ENCODE peak calls at places on chromosome 10, in eight cellular contexts. T, Q, O, A, D, C, U and J are unnamed samples.

GRCh38 chr10:125193306-125193877 is 33.0 kb upstream of the CTBP2 start:
- DNase-seq in U (no peak), O (no peak), C (no peak), A (no peak), Q (no peak), T (no peak), D (no peak), J (no peak)

GRCh38 chr10:98368644-98369043 is 46.3 kb downstream of the PYROXD2 start:
- DNase-seq in D (no peak), U (no peak), C (no peak), Q (no peak), O (no peak), A (no peak), T (no peak), J (no peak)

GRCh38 chr10:33240265-33240664 is 94.2 kb downstream of the NRP1 start:
- DNase-seq in T (no peak), U (no peak), Q (no peak), D (no peak), C (no peak), A (no peak), O (no peak), J (no peak)

GRCh38 chr10:12489357-12489756 is 140.0 kb downstream of the CAMK1D start:
- DNase-seq in D (no peak), Q (no peak), A (no peak), U (no peak), T (no peak), C (no peak), O (no peak), J (no peak)

GRCh38 chr10:47340613-47341170 is 7.5 kb upstream of the RBP3 start:
- DNase-seq in T (peak), Q (peak), D (no peak), C (no peak), U (peak), O (peak), A (peak), J (peak)

GRCh38 chr10:5895804-5896203 is 5.8 kb downstream of the FBH1 start:
- DNase-seq in O (no peak), Q (no peak), U (no peak), A (no peak), C (no peak), D (no peak), T (no peak), J (no peak)

GRCh38 chr10:131180941-131181855 is 130.3 kb downstream of the TCERG1L start:
- DNase-seq in C (no peak), U (peak), T (no peak), Q (peak), D (no peak), A (no peak), O (no peak), J (no peak)

GRCh38 chr10:118692911-118693310 is 61.9 kb downstream of the CACUL1 start:
- DNase-seq in D (no peak), U (no peak), T (peak), C (no peak), O (no peak), A (no peak), Q (no peak), J (peak)

GRCh38 chr10:124423813-124424212 is 5.1 kb upstream of the OAT start:
- DNase-seq in C (no peak), U (no peak), T (no peak), A (no peak), O (no peak), D (no peak), Q (no peak), J (no peak)

GRCh38 chr10:127755758-127756157 is 18.8 kb downstream of the FOXI2 start:
- DNase-seq in T (no peak), U (no peak), O (no peak), A (no peak), D (no peak), C (no peak), Q (no peak), J (no peak)

GRCh38 chr10:11234857-11235640 is 217.4 kb downstream of the CELF2 start:
- DNase-seq in C (no peak), D (no peak), Q (no peak), U (no peak), O (no peak), A (no peak), T (no peak), J (peak)

GRCh38 chr10:12907651-12908050 is 93.9 kb downstream of the CCDC3 start:
- DNase-seq in A (no peak), T (peak), O (no peak), C (no peak), U (no peak), D (no peak), Q (no peak), J (peak)

GRCh38 chr10:114258274-114258840 is 19.3 kb downstream of the VWA2 start:
- DNase-seq in A (no peak), Q (no peak), D (no peak), O (no peak), T (no peak), C (no peak), U (no peak), J (peak)

GRCh38 chr10:22477365-22478287 is 132.3 kb downstream of the SPAG6 start:
- DNase-seq in A (peak), T (no peak), C (no peak), O (peak), D (no peak), U (no peak), Q (no peak), J (no peak)

GRCh38 chr10:86205761-86206145 is 160.8 kb downstream of the GRID1 start:
- DNase-seq in A (no peak), Q (no peak), D (no peak), C (no peak), U (no peak), T (no peak), O (no peak), J (no peak)

GRCh38 chr10:95480901-95481491 is 80.2 kb downstream of the SORBS1 start:
- DNase-seq in C (no peak), Q (no peak), U (no peak), O (peak), D (no peak), A (no peak), T (no peak), J (no peak)

GRCh38 chr10:51937313-51937712 is 237.9 kb upstream of the CSTF2T start:
- DNase-seq in O (no peak), C (no peak), D (no peak), U (no peak), T (no peak), A (no peak), Q (no peak), J (peak)

GRCh38 chr10:130963786-130964522 is 347.6 kb downstream of the TCERG1L start:
- DNase-seq in C (peak), Q (no peak), D (no peak), A (no peak), O (no peak), T (no peak), U (no peak), J (no peak)

GRCh38 chr10:88232978-88233537 is 350.1 kb downstream of the RNLS start:
- DNase-seq in O (no peak), C (no peak), Q (no peak), U (no peak), T (no peak), A (no peak), D (no peak), J (no peak)

GRCh38 chr10:120735773-120736371 is 115.3 kb upstream of the WDR11 start:
- DNase-seq in T (no peak), C (no peak), U (no peak), O (peak), A (no peak), D (no peak), Q (no peak), J (peak)

GRCh38 chr10:15168296-15168780 is at the start of gene NMT2:
- DNase-seq in A (peak), Q (peak), O (peak), U (no peak), C (peak), D (no peak), T (no peak), J (no peak)

GRCh38 chr10:36073796-36074345 is 431.8 kb upstream of the FZD8 start:
- DNase-seq in A (no peak), T (no peak), U (no peak), Q (no peak), D (no peak), C (no peak), O (no peak), J (no peak)

GRCh38 chr10:34537629-34538231 is 277.4 kb downstream of the PARD3 start:
- DNase-seq in U (no peak), Q (no peak), D (no peak), C (no peak), A (no peak), O (no peak), T (no peak), J (no peak)

GRCh38 chr10:108970016-108970415 is 953.3 kb downstream of the XPNPEP1 start:
- DNase-seq in C (no peak), A (no peak), O (peak), U (no peak), Q (no peak), D (no peak), T (no peak), J (peak)

GRCh38 chr10:86651021-86651471 is 3.3 kb upstream of the OPN4 start:
- DNase-seq in Q (peak), T (no peak), U (peak), D (no peak), C (peak), A (no peak), O (no peak), J (no peak)

GRCh38 chr10:31757831-31758230 is 170.8 kb downstream of the ARHGAP12 start:
- DNase-seq in U (no peak), O (no peak), Q (no peak), T (no peak), C (no peak), A (no peak), D (no peak), J (no peak)

GRCh38 chr10:50511512-50512213 is 112.1 kb downstream of the SGMS1 start:
- DNase-seq in Q (no peak), O (no peak), D (no peak), U (no peak), A (no peak), C (no peak), T (peak), J (peak)

GRCh38 chr10:35449944-35450343 is 113.6 kb downstream of the CCNY start:
- DNase-seq in U (no peak), Q (no peak), T (no peak), A (no peak), C (no peak), O (no peak), D (no peak), J (peak)

GRCh38 chr10:75472685-75473084 is 41.3 kb downstream of the LRMDA start:
- DNase-seq in U (no peak), C (no peak), O (no peak), Q (no peak), A (no peak), D (no peak), T (no peak), J (no peak)
- TF ChIP-seq CTCF in U (no peak), C (no peak), O (no peak), Q (no peak), A (no peak), D (no peak), T (no peak), J (no peak)

DNA sequence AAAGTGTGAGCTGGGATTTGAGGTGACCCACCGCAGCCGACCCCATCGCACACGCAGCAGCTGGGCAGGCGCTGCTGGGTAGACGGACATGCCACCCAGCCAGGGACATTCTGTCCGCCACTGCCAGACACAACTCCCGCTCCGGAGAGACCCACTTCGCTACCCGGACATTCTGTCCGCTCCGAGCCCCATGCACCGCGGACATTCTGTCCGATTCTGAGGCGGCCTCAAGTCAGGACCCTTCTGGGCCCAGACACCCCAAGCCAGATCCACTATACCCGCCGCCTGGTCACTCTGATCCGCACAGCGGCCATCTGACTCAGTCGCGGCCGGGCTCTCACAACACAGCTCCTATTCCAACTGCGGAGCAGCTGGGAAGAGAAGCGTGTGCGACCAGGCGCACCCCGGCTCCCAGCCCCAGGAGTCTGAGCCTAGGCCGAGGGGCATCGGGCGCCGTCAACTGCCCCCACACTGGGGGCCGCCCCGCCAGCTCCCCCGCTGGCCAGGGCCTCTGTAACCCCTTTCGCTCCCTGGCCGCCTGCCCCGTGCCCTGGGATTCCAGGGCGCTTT is 760 bp downstream of the PITX3 start:
- DNase-seq in T (no peak), O (no peak), U (no peak), Q (no peak), A (peak), D (no peak), C (no peak), J (no peak)
- H3K4me3 ChIP-seq in T (peak), O (peak), U (peak), Q (peak), A (peak), D (peak), C (peak), J (peak)

GRCh38 chr10:110300486-110300986 is 4.2 kb downstream of the SMNDC1 start:
- DNase-seq in A (no peak), D (no peak), T (no peak), Q (no peak), C (no peak), U (no peak), O (no peak), J (no peak)
- TF ChIP-seq CTCF in A (no peak), D (no peak), T (no peak), Q (no peak), C (no peak), U (no peak), O (no peak), J (no peak)

GRCh38 chr10:29646960-29647431 is 12.2 kb upstream of the SVIL start:
- DNase-seq in A (no peak), U (no peak), T (peak), Q (no peak), O (no peak), C (no peak), D (no peak), J (peak)
- H3K4me3 ChIP-seq in A (peak), U (no peak), T (no peak), Q (no peak), O (no peak), C (no peak), D (no peak), J (peak)

DNA sequence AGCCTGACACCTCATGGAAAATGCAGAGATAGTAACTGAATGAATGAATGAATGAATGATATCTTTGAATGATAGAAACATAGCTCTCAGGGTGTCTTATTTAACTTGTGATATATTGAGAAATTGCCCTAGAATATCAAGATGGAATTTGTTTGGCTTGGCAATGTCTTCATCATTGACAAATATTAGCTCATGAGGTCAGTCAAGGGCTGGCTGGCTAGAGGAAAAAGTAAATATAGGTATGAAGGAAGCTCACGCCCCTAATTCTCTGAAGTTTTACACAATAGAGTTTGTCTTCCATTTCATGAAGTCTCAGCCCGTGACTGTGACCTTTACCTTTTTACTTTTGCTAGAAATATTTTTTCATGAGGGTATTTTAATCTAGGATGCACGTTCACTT is 305.2 kb downstream of the ADARB2 start:
- DNase-seq in D (no peak), Q (no peak), U (no peak), C (no peak), A (no peak), O (no peak), T (no peak), J (no peak)
- TF ChIP-seq CTCF in D (no peak), Q (no peak), U (no peak), C (no peak), A (no peak), O (no peak), T (no peak), J (no peak)

DNA sequence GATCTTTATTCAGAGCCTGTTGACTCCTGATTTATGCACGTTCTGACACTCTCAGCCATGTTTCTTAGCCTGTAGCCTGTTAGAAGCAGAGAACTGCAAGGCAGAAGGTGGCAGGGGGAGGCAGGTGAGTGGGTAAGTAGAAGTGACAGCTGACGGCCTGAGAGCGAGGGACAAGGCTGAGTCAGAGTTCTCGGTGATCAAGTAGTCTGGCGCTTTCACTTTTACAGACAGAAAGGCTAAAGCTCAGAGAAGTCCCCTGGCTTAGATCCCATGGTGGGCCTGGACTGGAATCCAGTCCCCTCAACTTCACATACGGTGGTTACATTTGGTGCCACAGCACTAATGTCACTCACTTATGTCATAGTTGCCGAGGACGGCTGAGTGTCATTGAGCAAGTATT is 139.0 kb downstream of the TACC2 start:
- DNase-seq in Q (no peak), C (peak), D (no peak), A (peak), U (no peak), O (peak), T (peak), J (peak)
- H3K4me3 ChIP-seq in Q (no peak), C (peak), D (peak), A (peak), U (no peak), O (no peak), T (peak), J (peak)

GRCh38 chr10:24989867-24990266 is 26.1 kb downstream of the ENKUR start:
- DNase-seq in U (no peak), D (no peak), A (no peak), T (no peak), Q (no peak), O (no peak), C (no peak), J (no peak)
- TF ChIP-seq CTCF in U (peak), D (peak), A (peak), T (no peak), Q (peak), O (peak), C (peak), J (no peak)

GRCh38 chr10:29692121-29692539 is 57.4 kb upstream of the SVIL start:
- DNase-seq in T (no peak), O (peak), U (no peak), C (no peak), A (no peak), D (no peak), Q (no peak), J (no peak)
- H3K4me3 ChIP-seq in T (no peak), O (no peak), U (no peak), C (no peak), A (no peak), D (peak), Q (no peak), J (no peak)